ENCODE peak calls at places on chromosomes 7 and 10, in seven cellular contexts. D is GM23338, H is body of pancreas, U is heart right ventricle, R is endodermal cell, Z is fibroblast of lung, S is transverse colon. W is an unnamed sample. For H3K4me1, the result is how much of the 10 kb centered on the place peaks cover.

GRCh38 chr10:109393425-109393824 is 529.9 kb downstream of the XPNPEP1 start:
- DNase-seq in U (no peak), R (peak), D (peak), H (no peak), Z (no peak), S (no peak), W (no peak)

GRCh38 chr10:78211476-78212110 is 177.9 kb downstream of the RPS24 start:
- DNase-seq in S (no peak), U (peak), D (peak), Z (peak), R (peak), H (no peak), W (no peak)

GRCh38 chr10:45997994-45998763 is 25.9 kb downstream of the TIMM23 start:
- DNase-seq in Z (no peak), D (peak), S (no peak), R (no peak), H (no peak), U (no peak), W (no peak)

GRCh38 chr7:137816696-137817320 is 30.0 kb downstream of the DGKI start:
- DNase-seq in R (no peak), S (no peak), D (peak), U (no peak), Z (no peak), H (no peak), W (no peak)

GRCh38 chr10:92692085-92692671 is 2.4 kb downstream of the HHEX start:
- DNase-seq in U (no peak), H (no peak), Z (no peak), D (peak), S (no peak), R (peak), W (no peak)

GRCh38 chr10:22554481-22555182 is 159.7 kb downstream of the PIP4K2A start:
- DNase-seq in Z (peak), D (no peak), R (no peak), H (peak), U (peak), S (peak), W (peak)

GRCh38 chr7:22849158-22849557 is 26.5 kb upstream of the TOMM7 start:
- DNase-seq in R (peak), U (no peak), S (no peak), H (no peak), D (no peak), Z (no peak), W (no peak)

GRCh38 chr7:78141533-78142281 is 343.1 kb downstream of the PHTF2 start:
- DNase-seq in Z (peak), U (no peak), H (no peak), D (no peak), R (no peak), S (no peak), W (no peak)

GRCh38 chr10:37679465-37679864 is 177.9 kb downstream of the ZNF248 start:
- DNase-seq in Z (no peak), R (no peak), S (no peak), U (no peak), D (no peak), H (no peak), W (no peak)

GRCh38 chr7:46131916-46132795 is 211.1 kb upstream of the IGFBP3 start:
- DNase-seq in S (no peak), Z (no peak), D (peak), H (no peak), U (no peak), R (peak), W (no peak)

GRCh38 chr10:819326-819725 is 112.2 kb downstream of the LARP4B start:
- DNase-seq in U (no peak), D (no peak), R (no peak), S (no peak), H (no peak), Z (peak), W (no peak)

GRCh38 chr7:24757799-24758275 is 573 bp upstream of the GSDME start:
- DNase-seq in U (no peak), S (no peak), H (peak), R (no peak), D (peak), Z (peak), W (peak)

GRCh38 chr7:111096997-111097396 is 6.1 kb downstream of the LRRN3 start:
- DNase-seq in R (peak), Z (no peak), S (no peak), U (no peak), H (no peak), D (peak), W (no peak)

GRCh38 chr7:69622960-69623359 is 24.7 kb downstream of the AUTS2 start:
- DNase-seq in U (no peak), D (no peak), R (no peak), S (no peak), H (no peak), Z (no peak), W (no peak)

GRCh38 chr10:477620-478019 is 211.8 kb downstream of the DIP2C start:
- DNase-seq in U (no peak), Z (no peak), H (no peak), R (no peak), D (no peak), S (no peak), W (no peak)

GRCh38 chr10:19417740-19418139 is 369.1 kb downstream of the MALRD1 start:
- DNase-seq in S (peak), R (no peak), H (no peak), D (no peak), Z (no peak), U (no peak), W (no peak)

GRCh38 chr7:112449353-112449752 is 907 bp upstream of the IFRD1 start:
- DNase-seq in S (peak), U (no peak), Z (peak), H (peak), R (no peak), D (no peak), W (no peak)

GRCh38 chr10:123518765-123519164 is 147.4 kb upstream of the GPR26 start:
- DNase-seq in H (no peak), Z (no peak), D (no peak), R (peak), U (no peak), S (no peak), W (no peak)

GRCh38 chr7:140062528-140063299 is at the start of gene PARP12:
- DNase-seq in S (peak), R (peak), U (peak), D (peak), H (peak), Z (peak), W (peak)
- H3K4me1 ChIP-seq in S (under half), R (under half), U (under half), D (under half), H (under half), Z (under half), W (under half)

GRCh38 chr10:24947304-24948097 is 4.9 kb downstream of the PRTFDC1 start:
- DNase-seq in U (peak), Z (peak), R (peak), H (no peak), D (no peak), S (no peak), W (no peak)

GRCh38 chr10:24950439-24950838 is 2.0 kb downstream of the PRTFDC1 start:
- DNase-seq in H (no peak), S (no peak), U (no peak), R (no peak), D (no peak), Z (no peak), W (no peak)

GRCh38 chr10:24949616-24950015 is 2.8 kb downstream of the PRTFDC1 start:
- DNase-seq in D (no peak), R (no peak), U (no peak), S (no peak), H (no peak), Z (no peak), W (no peak)

DNA sequence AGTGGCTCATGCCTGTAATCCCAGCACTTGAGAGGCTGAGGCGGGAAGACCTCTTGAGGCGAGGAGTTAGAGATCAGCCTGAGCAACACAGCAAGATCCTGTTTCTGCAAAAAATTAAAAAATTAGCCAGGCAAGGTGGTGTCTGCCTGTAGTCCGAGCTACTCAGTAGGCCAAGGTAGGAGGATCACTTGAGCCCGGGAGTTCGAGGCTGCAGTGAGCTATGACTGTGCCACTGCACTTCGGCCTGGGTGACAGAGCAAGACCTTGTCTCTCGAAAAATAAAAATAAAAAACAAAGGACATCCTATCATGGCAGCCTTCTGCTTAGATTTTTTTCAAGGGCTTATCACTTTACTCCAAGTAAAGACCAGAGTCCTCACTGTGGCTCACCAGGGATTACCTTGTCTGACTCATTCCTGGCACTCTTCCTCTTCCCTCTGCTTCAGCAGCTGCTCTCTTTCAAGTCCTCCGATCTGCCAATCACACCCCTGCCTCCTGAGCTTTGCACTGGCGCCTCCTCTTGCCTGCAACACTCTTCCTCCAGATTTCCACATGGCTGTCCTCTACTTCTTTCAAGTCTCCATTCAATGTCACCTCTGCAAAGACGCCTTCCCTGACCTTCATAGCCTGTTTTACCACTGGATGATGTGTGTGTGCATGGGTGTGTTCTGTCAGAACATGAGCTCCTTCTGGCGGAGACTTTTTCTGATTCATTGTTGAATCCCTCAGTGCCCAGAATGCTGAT is 7.7 kb downstream of the PRTFDC1 start:
- DNase-seq in H (peak), Z (peak), R (peak), S (peak), U (peak), D (no peak), W (no peak)
- TF ChIP-seq CTCF in H (no peak), Z (no peak), R (no peak), S (no peak), U (no peak), D (peak), W (no peak)

GRCh38 chr10:117362313-117362712 is 12.9 kb downstream of the PDZD8 start:
- DNase-seq in S (no peak), R (no peak), Z (peak), D (no peak), H (no peak), U (no peak), W (no peak)

GRCh38 chr10:117360994-117361667 is 14.1 kb downstream of the PDZD8 start:
- DNase-seq in R (no peak), Z (peak), D (no peak), H (no peak), S (no peak), U (no peak), W (no peak)

GRCh38 chr10:117364121-117364960 is 10.9 kb downstream of the PDZD8 start:
- DNase-seq in Z (peak), R (no peak), U (no peak), D (no peak), S (no peak), H (no peak), W (no peak)

GRCh38 chr10:117363027-117363426 is 12.2 kb downstream of the PDZD8 start:
- DNase-seq in D (no peak), R (no peak), S (no peak), U (no peak), Z (peak), H (no peak), W (no peak)

GRCh38 chr10:117360016-117360415 is 15.2 kb downstream of the PDZD8 start:
- DNase-seq in H (no peak), R (no peak), S (no peak), D (no peak), Z (peak), U (no peak), W (no peak)
- H3K4me1 ChIP-seq in H (half or more), R (under half), S (half or more), D (under half), Z (under half), U (under half), W (under half)

DNA sequence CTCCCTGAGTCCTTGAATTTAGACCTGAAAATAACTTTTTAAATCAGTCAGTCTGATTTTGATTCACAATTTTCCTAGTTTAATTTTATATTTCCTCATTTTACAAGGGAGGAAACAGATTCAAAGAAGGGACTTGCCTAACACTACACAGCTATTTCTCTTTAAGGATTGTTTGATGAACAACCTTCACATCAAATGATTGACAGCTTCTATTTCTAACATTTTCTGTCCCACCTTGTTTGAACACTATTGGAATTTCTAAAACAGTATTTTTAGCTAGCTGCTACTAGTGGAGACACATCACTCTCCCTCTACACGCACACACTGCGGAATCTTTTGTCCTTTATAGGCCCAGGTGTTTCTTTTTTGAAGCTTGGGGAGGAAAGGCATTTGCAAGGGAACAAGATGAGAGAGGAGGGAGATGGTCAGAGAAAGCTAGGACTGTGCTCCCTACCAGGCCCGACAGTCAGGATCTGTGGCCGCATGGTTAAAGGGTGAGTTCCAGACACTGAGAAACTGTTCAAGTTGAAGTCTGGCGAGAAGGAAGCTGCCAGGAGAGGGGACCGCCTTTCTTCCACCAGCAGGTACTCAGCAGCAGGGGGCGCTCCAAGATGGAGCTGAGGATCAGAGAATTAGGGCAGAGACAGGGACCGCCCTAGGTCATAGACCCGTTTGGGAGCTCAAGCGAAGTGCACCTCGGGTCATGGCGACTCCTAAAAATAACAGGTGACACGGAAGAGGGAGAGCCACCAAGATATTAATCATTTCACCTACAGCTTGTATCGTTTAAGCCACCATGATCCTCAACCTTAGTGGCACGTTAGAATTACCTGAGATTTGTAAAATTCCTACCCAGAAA is 49.7 kb downstream of the DNAJC12 start:
- DNase-seq in H (peak), U (peak), R (peak), Z (peak), S (peak), D (peak), W (no peak)
- TF ChIP-seq CTCF in H (peak), U (peak), R (peak), Z (peak), S (peak), D (peak), W (peak)

GRCh38 chr10:24718031-24718855 is 5.4 kb downstream of the ARHGAP21 start:
- DNase-seq in Z (peak), H (no peak), S (no peak), U (no peak), D (peak), R (no peak), W (no peak)
- H3K4me1 ChIP-seq in Z (under half), H (half or more), S (half or more), U (under half), D (half or more), R (under half), W (under half)

DNA sequence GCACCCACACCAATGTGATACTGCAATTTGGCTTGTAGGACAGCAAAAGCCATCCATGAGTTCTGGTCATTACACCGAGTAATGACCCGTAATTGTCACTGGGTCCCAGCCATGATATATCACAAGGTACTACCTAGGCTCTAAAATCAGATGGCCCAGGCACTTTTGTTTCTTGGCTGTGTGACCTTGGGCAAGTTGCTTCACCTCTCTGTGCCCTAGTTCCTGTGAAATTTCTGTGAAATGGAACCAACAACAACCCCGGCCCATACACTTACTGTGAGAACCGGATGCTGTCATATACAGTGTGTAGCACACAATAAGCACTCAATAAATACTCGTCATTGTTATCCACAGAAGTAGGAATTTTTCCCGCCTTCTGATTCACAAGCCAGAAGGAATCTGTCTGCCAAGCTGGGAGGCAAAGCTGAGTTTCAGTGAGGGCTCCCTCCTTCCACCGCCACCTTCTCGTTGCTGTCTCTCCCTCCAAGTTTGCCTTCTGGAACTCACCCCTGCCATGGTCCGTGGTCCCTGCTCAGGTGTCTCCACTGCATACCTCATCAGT is 6.4 kb upstream of the CYTH3 start:
- DNase-seq in D (no peak), R (peak), Z (peak), S (no peak), U (no peak), H (no peak), W (no peak)
- TF ChIP-seq CTCF in D (no peak), R (no peak), Z (no peak), S (no peak), U (no peak), H (no peak), W (no peak)

DNA sequence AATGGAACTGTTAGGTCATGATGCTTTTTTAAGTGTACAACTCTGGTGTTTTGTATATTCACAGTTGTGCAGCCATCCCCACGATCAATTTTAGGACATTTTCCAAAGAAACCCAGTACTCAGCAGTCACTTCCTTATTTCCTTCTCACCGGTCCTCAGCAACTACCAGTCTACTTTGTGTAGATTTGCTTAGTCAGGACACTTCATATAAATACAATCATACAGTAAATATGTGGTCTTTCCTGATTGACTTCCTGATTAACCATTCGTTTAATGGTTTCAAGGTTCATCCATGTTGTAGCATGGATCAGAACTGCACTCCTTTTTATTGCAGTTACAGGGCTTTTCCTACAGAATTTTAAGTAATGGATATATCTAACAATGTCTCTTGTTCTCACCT is 14.4 kb downstream of the SGPL1 start:
- DNase-seq in Z (peak), S (no peak), R (no peak), H (no peak), D (no peak), U (no peak), W (no peak)
- H3K4me1 ChIP-seq in Z (under half), S (half or more), R (under half), H (under half), D (under half), U (under half), W (under half)

W was measured in uterus.